ENCODE peak calls at places on chromosomes 2 and 18, in eight cellular contexts. G is heart right ventricle, T is suprapubic skin, E is GM13977, U is right lobe of liver, D is GM12865, Z is B cell, Y is WERI-Rb-1. A is an unnamed sample.

GRCh38 chr2:88188741-88189140 is 18.6 kb downstream of the THNSL2 start:
- DNase-seq in G (no peak), T (no peak), E (no peak), U (no peak), D (no peak), Z (no peak), Y (no peak), A (no peak)

GRCh38 chr2:32947076-32947483 is 327 bp downstream of the LTBP1 start:
- DNase-seq in G (no peak), T (no peak), E (peak; percentile 55), U (peak; percentile 45), D (peak; percentile 10), Z (no peak), Y (peak; percentile 45), A (no peak)

GRCh38 chr2:69917854-69918253 is 2.9 kb downstream of the MXD1 start:
- DNase-seq in G (no peak), T (no peak), E (no peak), U (no peak), D (no peak), Z (no peak), Y (no peak), A (no peak)

GRCh38 chr2:28558918-28559317 is 63.1 kb downstream of the PLB1 start:
- DNase-seq in G (no peak), T (no peak), E (no peak), U (peak; percentile 69), D (no peak), Z (no peak), Y (no peak), A (no peak)

GRCh38 chr2:218605438-218605837 is 2.3 kb upstream of the PLCD4 start:
- DNase-seq in G (peak; percentile 23), T (no peak), E (no peak), U (peak; percentile 67), D (no peak), Z (no peak), Y (no peak), A (no peak)

GRCh38 chr2:201414099-201415023 is 36.9 kb downstream of the TRAK2 start:
- DNase-seq in G (no peak), T (no peak), E (peak; percentile 42), U (no peak), D (peak; percentile 52), Z (peak; percentile 22), Y (no peak), A (no peak)

GRCh38 chr18:37445368-37445767 is 120.2 kb downstream of the CELF4 start:
- DNase-seq in G (no peak), T (no peak), E (no peak), U (no peak), D (no peak), Z (no peak), Y (peak; percentile 61), A (no peak)

GRCh38 chr2:232611559-232612218 is 21.7 kb upstream of the EFHD1 start:
- DNase-seq in G (peak; percentile 53), T (no peak), E (peak; percentile 66), U (peak; percentile 68), D (peak; percentile 57), Z (peak; percentile 66), Y (peak; percentile 77), A (peak; percentile 69)

GRCh38 chr2:171566099-171566498 is 43.8 kb downstream of the CYBRD1 start:
- DNase-seq in G (no peak), T (no peak), E (no peak), U (no peak), D (no peak), Z (no peak), Y (no peak), A (no peak)

GRCh38 chr18:35935805-35936204 is 36.7 kb upstream of the RMP24 start:
- DNase-seq in G (no peak), T (no peak), E (no peak), U (no peak), D (no peak), Z (no peak), Y (no peak), A (no peak)

GRCh38 chr18:36572135-36572856 is 256.5 kb downstream of the TPGS2 start:
- DNase-seq in G (no peak), T (no peak), E (peak; percentile 33), U (peak; percentile 39), D (peak; percentile 67), Z (peak; percentile 25), Y (peak; percentile 55), A (no peak)

GRCh38 chr18:8779251-8779650 is 73.9 kb downstream of the MTCL1 start:
- DNase-seq in G (no peak), T (no peak), E (no peak), U (no peak), D (no peak), Z (no peak), Y (no peak), A (no peak)

GRCh38 chr18:23690505-23691068 is 1.3 kb downstream of the LAMA3 start:
- DNase-seq in G (no peak), T (no peak), E (no peak), U (no peak), D (no peak), Z (no peak), Y (no peak), A (no peak)

GRCh38 chr2:188974184-188974583 is at the start of gene COL3A1:
- DNase-seq in G (peak; percentile 48), T (no peak), E (no peak), U (no peak), D (no peak), Z (no peak), Y (no peak), A (no peak)

GRCh38 chr2:167135691-167136090 is 247.4 kb downstream of the XIRP2 start:
- DNase-seq in G (no peak), T (no peak), E (no peak), U (no peak), D (no peak), Z (no peak), Y (no peak), A (no peak)

GRCh38 chr2:138474093-138474834 is 27.3 kb upstream of the SPOPL start:
- DNase-seq in G (no peak), T (no peak), E (no peak), U (no peak), D (no peak), Z (no peak), Y (no peak), A (no peak)

GRCh38 chr18:76922107-76922506 is 99.8 kb downstream of the ZNF236 start:
- DNase-seq in G (peak; percentile 27), T (no peak), E (peak; percentile 78), U (peak; percentile 57), D (peak; percentile 75), Z (peak; percentile 81), Y (peak; percentile 73), A (no peak)

DNA sequence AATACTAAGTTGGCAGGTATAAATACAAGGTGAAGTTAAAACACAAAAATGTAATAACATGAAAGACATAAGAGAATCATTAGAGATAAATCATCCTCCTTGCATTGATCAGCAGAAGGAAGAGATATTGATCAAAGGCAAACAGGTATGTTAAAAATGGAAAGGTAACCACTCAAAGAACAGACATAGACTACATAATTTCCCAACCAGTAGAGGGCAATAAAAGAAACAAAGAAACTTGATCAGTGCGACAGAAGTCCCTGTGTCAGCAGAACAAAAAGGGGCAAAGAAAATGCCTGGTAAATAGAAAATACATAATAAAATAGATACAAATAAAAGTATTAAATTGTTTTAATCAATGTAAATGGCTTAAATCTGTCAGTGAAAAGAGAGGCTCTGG is 53.6 kb downstream of the FAM228A start:
- DNase-seq in G (no peak), T (no peak), E (no peak), U (no peak), D (no peak), Z (no peak), Y (no peak), A (no peak)
- TF ChIP-seq CTCF in G (peak; percentile 19), T (no peak), E (peak; percentile 44), U (peak; percentile 53), D (peak; percentile 13), Z (peak; percentile 19), Y (peak; percentile 38), A (no peak)

DNA sequence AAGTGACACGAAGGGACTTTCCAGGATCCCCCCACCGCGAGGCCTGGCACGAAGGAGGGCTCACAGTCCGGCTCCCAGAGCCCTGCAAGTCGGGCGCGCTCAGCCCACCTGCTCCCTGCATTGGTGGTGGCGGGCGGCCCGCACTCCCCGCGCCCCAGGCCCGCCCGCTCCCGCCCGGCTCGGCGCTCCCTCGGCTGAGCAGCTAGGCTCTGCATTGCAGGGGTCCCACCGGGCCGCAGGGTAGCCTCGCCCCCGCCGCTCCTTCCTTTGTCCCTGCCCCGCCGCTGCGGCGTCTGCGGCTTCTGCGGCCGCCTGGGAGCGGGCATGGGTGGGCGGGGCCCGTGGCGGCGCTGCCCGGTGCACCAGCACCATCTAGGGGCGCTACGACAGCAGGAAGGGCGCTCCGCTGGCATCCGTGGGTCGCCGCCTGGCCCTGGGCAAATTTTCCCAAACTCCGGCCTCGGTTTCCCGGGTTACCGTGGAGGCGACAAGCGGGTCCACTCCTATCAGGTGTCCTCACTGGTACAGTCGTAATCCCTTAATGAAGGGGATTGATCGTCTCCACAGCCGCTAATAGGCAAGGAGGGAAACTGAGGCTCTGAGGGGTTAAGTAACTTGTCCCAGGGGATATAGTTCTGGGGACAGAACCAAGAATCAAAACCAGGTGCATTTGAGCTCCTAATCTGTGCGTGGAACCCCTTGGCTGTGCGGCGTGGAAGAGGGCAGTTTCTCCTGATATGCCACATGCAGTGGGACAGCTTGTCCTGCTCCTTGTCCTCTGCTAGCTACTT is 157.4 kb downstream of the CYRIA start:
- DNase-seq in G (peak; percentile 14), T (no peak), E (peak; percentile 36), U (peak; percentile 68), D (peak; percentile 3), Z (peak; percentile 18), Y (peak; percentile 80), A (no peak)
- TF ChIP-seq CTCF in G (peak; percentile 73), T (peak; percentile 79), E (peak; percentile 30), U (peak; percentile 92), D (peak; percentile 30), Z (no peak), Y (peak; percentile 95), A (no peak)

DNA sequence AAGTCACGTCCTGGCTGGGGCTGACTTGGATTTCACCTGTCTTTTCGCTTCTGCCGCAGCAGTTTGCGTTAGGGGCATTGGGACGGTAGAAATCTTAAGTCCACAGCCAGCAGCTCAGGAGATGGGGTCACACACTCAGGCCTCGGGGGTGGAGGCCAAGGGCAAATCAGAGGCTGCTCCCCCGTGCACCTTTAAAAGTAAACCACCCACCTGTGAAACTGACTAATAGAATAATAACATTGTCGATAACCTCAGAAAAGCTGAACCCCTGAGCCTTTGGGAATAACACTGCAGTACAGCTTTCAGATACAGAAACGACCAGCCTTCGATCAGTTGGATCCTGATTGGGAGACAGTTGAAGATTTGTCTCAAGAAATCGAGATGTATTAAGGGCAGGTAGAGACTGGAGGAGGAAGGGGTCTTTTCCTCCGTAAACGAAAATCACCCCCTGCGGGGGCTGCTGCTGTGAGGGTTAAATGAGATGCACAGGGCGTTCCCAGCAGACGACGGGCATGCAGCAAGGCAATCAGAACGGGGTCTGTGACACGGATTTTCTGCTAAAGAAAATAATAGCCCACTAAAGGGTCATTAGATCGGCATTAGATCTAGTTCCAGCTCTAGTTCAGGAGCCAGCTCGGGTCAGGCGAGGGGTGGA is 16.4 kb upstream of the NFATC1 start:
- DNase-seq in G (no peak), T (no peak), E (no peak), U (no peak), D (no peak), Z (no peak), Y (no peak), A (no peak)
- TF ChIP-seq CTCF in G (no peak), T (no peak), E (no peak), U (no peak), D (no peak), Z (peak; percentile 13), Y (no peak), A (no peak)

DNA sequence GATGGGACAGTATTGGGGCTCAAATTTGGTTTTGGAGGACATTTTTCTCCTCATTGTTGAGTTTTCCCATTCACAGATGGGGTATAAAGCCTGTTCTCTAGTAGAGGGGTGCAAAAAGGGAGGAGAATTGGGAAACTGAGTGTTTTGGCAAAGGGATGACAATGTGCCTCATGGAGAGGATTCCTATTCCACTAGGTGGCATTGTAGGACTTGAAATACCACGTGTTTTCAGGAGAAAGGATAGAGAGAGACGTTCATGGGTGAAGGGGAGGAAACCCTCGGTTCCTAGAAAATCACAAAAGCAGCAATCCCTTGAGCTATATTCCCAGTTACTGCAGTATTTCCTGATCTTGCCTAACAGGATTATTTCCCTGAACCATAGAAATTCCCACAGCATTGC is 113.7 kb upstream of the SRD5A2 start:
- DNase-seq in G (no peak), T (no peak), E (no peak), U (no peak), D (no peak), Z (no peak), Y (no peak), A (no peak)
- TF ChIP-seq CTCF in G (no peak), T (no peak), E (peak; percentile 13), U (peak; percentile 32), D (no peak), Z (no peak), Y (peak; percentile 40), A (no peak)

A was measured in omental fat pad.